ENCODE peak calls at places on chromosomes 5 and 9, in five cellular contexts. One of them, this sample, is unnamed.

GRCh38 chr9:18569941-18570630 is 96.1 kb downstream of the ADAMTSL1 start:
- DNase-seq in transverse colon: no peak
- DNase-seq in tibial nerve: no peak
- DNase-seq in A549: no peak
- DNase-seq in upper lobe of left lung: no peak
- DNase-seq in this sample: no peak

GRCh38 chr5:80761966-80762365 is 107.2 kb upstream of the DHFR start:
- DNase-seq in transverse colon: no peak
- DNase-seq in tibial nerve: no peak
- DNase-seq in A549: no peak
- DNase-seq in upper lobe of left lung: no peak
- DNase-seq in this sample: no peak

GRCh38 chr9:114364123-114364522 is 23.7 kb downstream of the AKNA start:
- DNase-seq in transverse colon: no peak
- DNase-seq in tibial nerve: no peak
- DNase-seq in A549: no peak
- DNase-seq in upper lobe of left lung: no peak
- DNase-seq in this sample: no peak

GRCh38 chr9:112861638-112862555 is 28.8 kb downstream of the SLC46A2 start:
- DNase-seq in transverse colon: peak
- DNase-seq in tibial nerve: no peak
- DNase-seq in A549: no peak
- DNase-seq in upper lobe of left lung: peak
- DNase-seq in this sample: no peak

GRCh38 chr9:122144006-122144405 is 15.6 kb downstream of the NDUFA8 start:
- DNase-seq in transverse colon: no peak
- DNase-seq in tibial nerve: no peak
- DNase-seq in A549: no peak
- DNase-seq in upper lobe of left lung: no peak
- DNase-seq in this sample: no peak

GRCh38 chr9:128523199-128523925 is 18.8 kb downstream of the GLE1 start:
- DNase-seq in transverse colon: no peak
- DNase-seq in tibial nerve: peak
- DNase-seq in A549: no peak
- DNase-seq in upper lobe of left lung: no peak
- DNase-seq in this sample: no peak

GRCh38 chr5:540215-541147 is 16.2 kb upstream of the SLC9A3 start:
- DNase-seq in transverse colon: peak
- DNase-seq in tibial nerve: no peak
- DNase-seq in A549: no peak
- DNase-seq in upper lobe of left lung: no peak
- DNase-seq in this sample: peak

GRCh38 chr5:36741138-36741537 is 134.7 kb downstream of the SLC1A3 start:
- DNase-seq in transverse colon: no peak
- DNase-seq in tibial nerve: no peak
- DNase-seq in A549: no peak
- DNase-seq in upper lobe of left lung: no peak
- DNase-seq in this sample: no peak

GRCh38 chr5:137296213-137296702 is 202.9 kb downstream of the SPOCK1 start:
- DNase-seq in transverse colon: no peak
- DNase-seq in tibial nerve: no peak
- DNase-seq in A549: no peak
- DNase-seq in upper lobe of left lung: no peak
- DNase-seq in this sample: no peak

GRCh38 chr9:122226758-122227575 is 1.8 kb downstream of the LHX6 start:
- DNase-seq in transverse colon: no peak
- DNase-seq in tibial nerve: no peak
- DNase-seq in A549: no peak
- DNase-seq in upper lobe of left lung: no peak
- DNase-seq in this sample: no peak

GRCh38 chr9:128078504-128079434 is 10.7 kb downstream of the SLC25A25 start:
- DNase-seq in transverse colon: peak
- DNase-seq in tibial nerve: no peak
- DNase-seq in A549: peak
- DNase-seq in upper lobe of left lung: peak
- DNase-seq in this sample: no peak

GRCh38 chr5:168654225-168654624 is 75.1 kb upstream of the PANK3 start:
- DNase-seq in transverse colon: no peak
- DNase-seq in tibial nerve: peak
- DNase-seq in A549: no peak
- DNase-seq in upper lobe of left lung: no peak
- DNase-seq in this sample: no peak

GRCh38 chr9:38091310-38092199 is 22.5 kb upstream of the SHB start:
- DNase-seq in transverse colon: no peak
- DNase-seq in tibial nerve: no peak
- DNase-seq in A549: no peak
- DNase-seq in upper lobe of left lung: no peak
- DNase-seq in this sample: no peak

GRCh38 chr9:126500600-126501382 is 112.9 kb upstream of the LMX1B start:
- DNase-seq in transverse colon: peak
- DNase-seq in tibial nerve: peak
- DNase-seq in A549: peak
- DNase-seq in upper lobe of left lung: peak
- DNase-seq in this sample: peak

GRCh38 chr5:130874861-130875419 is 290.1 kb downstream of the HINT1 start:
- DNase-seq in transverse colon: no peak
- DNase-seq in tibial nerve: no peak
- DNase-seq in A549: no peak
- DNase-seq in upper lobe of left lung: no peak
- DNase-seq in this sample: no peak

GRCh38 chr5:159061186-159061796 is 38.4 kb downstream of the EBF1 start:
- DNase-seq in transverse colon: no peak
- DNase-seq in tibial nerve: peak
- DNase-seq in A549: no peak
- DNase-seq in upper lobe of left lung: no peak
- DNase-seq in this sample: peak

GRCh38 chr5:180072556-180072955 is 997 bp upstream of the RNF130 start:
- DNase-seq in transverse colon: no peak
- DNase-seq in tibial nerve: no peak
- DNase-seq in A549: peak
- DNase-seq in upper lobe of left lung: no peak
- DNase-seq in this sample: peak

GRCh38 chr9:95459867-95460626 is 56.7 kb downstream of the PTCH1 start:
- DNase-seq in transverse colon: no peak
- DNase-seq in tibial nerve: no peak
- DNase-seq in A549: no peak
- DNase-seq in upper lobe of left lung: no peak
- DNase-seq in this sample: no peak

GRCh38 chr9:95460627-95461164 is 56.1 kb downstream of the PTCH1 start:
- DNase-seq in transverse colon: no peak
- DNase-seq in tibial nerve: no peak
- DNase-seq in A549: no peak
- DNase-seq in upper lobe of left lung: no peak
- DNase-seq in this sample: peak

GRCh38 chr9:95461448-95462381 is 55.1 kb downstream of the PTCH1 start:
- DNase-seq in transverse colon: no peak
- DNase-seq in tibial nerve: no peak
- DNase-seq in A549: no peak
- DNase-seq in upper lobe of left lung: no peak
- DNase-seq in this sample: no peak

GRCh38 chr9:95463145-95464060 is 53.4 kb downstream of the PTCH1 start:
- DNase-seq in transverse colon: no peak
- DNase-seq in tibial nerve: no peak
- DNase-seq in A549: no peak
- DNase-seq in upper lobe of left lung: no peak
- DNase-seq in this sample: no peak

GRCh38 chr9:95462419-95463121 is 54.2 kb downstream of the PTCH1 start:
- DNase-seq in transverse colon: peak
- DNase-seq in tibial nerve: peak
- DNase-seq in A549: no peak
- DNase-seq in upper lobe of left lung: peak
- DNase-seq in this sample: no peak
- TF ChIP-seq EP300 in transverse colon: no peak
- TF ChIP-seq EP300 in tibial nerve: peak
- TF ChIP-seq EP300 in A549: no peak
- TF ChIP-seq EP300 in upper lobe of left lung: peak
- TF ChIP-seq EP300 in this sample: no peak

DNA sequence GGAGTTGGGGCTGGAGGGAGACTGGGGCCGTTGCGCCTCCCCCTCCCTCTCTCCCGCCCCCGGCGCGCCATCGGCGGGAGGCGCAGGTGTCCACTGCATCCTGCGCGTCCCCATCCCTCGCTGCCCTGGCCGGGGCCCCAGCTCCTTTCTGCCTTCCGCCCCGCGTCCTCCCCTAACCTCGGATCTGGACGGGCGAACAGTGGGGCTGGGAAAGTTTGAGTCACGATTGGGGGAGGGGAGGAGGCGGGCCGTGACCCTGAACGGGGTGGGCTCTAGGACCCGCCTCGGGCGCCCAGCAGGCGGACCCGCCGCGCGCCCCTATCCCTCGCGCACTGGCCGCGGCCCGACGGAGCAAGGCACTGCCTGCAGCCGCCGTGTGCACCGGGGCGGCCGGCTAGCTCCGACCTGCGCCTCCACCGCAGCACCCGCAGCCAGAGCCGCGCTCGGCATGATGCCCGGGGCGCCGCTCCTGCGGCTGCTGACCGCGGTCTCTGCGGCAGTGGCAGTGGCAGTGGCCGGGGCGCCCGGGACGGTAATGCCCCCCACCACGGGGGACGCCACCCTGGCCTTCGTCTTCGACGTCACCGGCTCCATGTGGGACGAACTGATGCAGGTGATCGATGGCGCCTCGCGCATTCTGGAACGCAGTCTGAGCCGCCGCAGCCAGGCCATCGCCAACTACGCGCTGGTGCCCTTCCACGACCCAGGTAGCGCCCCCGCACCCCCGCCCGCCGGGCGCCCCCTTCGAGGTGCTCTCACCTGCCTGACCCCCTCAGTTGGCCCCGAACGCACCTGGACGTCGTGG is at the start of gene HMCN2:
- DNase-seq in transverse colon: no peak
- DNase-seq in tibial nerve: no peak
- DNase-seq in A549: no peak
- DNase-seq in upper lobe of left lung: no peak
- DNase-seq in this sample: peak
- H3K4me3 ChIP-seq in transverse colon: peak
- H3K4me3 ChIP-seq in tibial nerve: no peak
- H3K4me3 ChIP-seq in A549: peak
- H3K4me3 ChIP-seq in upper lobe of left lung: no peak
- H3K4me3 ChIP-seq in this sample: peak

DNA sequence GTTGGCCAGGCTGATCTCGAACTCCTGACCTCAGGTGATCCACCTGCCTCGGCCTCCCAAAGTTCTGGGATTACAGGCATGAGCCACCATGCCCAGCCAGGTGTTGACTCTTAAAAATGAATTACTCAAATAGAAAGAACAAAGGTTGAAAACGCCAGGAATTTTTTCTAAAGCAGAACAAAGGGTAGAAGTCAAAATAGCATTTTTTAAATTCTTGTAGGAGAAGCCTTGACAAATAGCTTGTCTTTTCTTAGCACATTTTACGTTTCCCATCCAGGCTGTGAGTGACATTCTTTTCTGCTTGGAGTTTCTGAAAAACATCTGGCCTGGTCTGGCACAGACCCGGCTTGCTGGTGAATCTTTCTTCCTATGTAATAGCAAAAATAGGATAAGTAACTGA is 169.4 kb upstream of the ZNF462 start:
- DNase-seq in transverse colon: no peak
- DNase-seq in tibial nerve: no peak
- DNase-seq in A549: no peak
- DNase-seq in upper lobe of left lung: no peak
- DNase-seq in this sample: no peak
- TF ChIP-seq EP300 in transverse colon: no peak
- TF ChIP-seq EP300 in tibial nerve: no peak
- TF ChIP-seq EP300 in A549: no peak
- TF ChIP-seq EP300 in upper lobe of left lung: no peak
- TF ChIP-seq EP300 in this sample: no peak

DNA sequence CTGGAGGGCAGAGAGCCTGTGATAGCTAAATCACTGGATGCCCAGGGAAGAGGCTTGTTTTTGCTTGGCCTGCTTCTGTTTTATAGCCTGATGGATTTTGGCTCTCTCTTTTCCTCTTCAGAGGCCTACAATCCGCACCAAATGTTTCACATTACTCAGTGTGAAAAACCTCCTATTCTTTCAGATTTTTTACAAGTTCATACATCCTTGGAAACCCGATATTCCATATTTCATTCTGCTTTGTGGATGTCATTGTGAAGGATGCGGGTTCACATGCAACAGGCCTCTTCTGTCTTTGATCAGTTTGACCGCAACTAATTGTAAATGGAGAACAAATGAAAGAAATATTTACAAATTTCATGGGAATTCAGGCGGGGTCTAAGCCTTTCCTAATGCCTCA is 269.9 kb downstream of the DMRT2 start:
- DNase-seq in transverse colon: no peak
- DNase-seq in tibial nerve: no peak
- DNase-seq in A549: no peak
- DNase-seq in upper lobe of left lung: no peak
- DNase-seq in this sample: no peak
- H3K4me3 ChIP-seq in transverse colon: no peak
- H3K4me3 ChIP-seq in tibial nerve: no peak
- H3K4me3 ChIP-seq in A549: no peak
- H3K4me3 ChIP-seq in upper lobe of left lung: no peak
- H3K4me3 ChIP-seq in this sample: no peak

GRCh38 chr5:140273401-140273877 is 29.5 kb downstream of the PFDN1 start:
- DNase-seq in transverse colon: no peak
- DNase-seq in tibial nerve: no peak
- DNase-seq in A549: no peak
- DNase-seq in upper lobe of left lung: peak
- DNase-seq in this sample: no peak
- TF ChIP-seq EP300 in transverse colon: no peak
- TF ChIP-seq EP300 in tibial nerve: peak
- TF ChIP-seq EP300 in A549: no peak
- TF ChIP-seq EP300 in upper lobe of left lung: peak
- TF ChIP-seq EP300 in this sample: no peak

GRCh38 chr9:137590123-137590468 is 216 bp downstream of the ZMYND19 start:
- DNase-seq in transverse colon: no peak
- DNase-seq in tibial nerve: no peak
- DNase-seq in A549: no peak
- DNase-seq in upper lobe of left lung: no peak
- DNase-seq in this sample: no peak
- H3K4me3 ChIP-seq in transverse colon: peak
- H3K4me3 ChIP-seq in tibial nerve: no peak
- H3K4me3 ChIP-seq in A549: peak
- H3K4me3 ChIP-seq in upper lobe of left lung: peak
- H3K4me3 ChIP-seq in this sample: peak

DNA sequence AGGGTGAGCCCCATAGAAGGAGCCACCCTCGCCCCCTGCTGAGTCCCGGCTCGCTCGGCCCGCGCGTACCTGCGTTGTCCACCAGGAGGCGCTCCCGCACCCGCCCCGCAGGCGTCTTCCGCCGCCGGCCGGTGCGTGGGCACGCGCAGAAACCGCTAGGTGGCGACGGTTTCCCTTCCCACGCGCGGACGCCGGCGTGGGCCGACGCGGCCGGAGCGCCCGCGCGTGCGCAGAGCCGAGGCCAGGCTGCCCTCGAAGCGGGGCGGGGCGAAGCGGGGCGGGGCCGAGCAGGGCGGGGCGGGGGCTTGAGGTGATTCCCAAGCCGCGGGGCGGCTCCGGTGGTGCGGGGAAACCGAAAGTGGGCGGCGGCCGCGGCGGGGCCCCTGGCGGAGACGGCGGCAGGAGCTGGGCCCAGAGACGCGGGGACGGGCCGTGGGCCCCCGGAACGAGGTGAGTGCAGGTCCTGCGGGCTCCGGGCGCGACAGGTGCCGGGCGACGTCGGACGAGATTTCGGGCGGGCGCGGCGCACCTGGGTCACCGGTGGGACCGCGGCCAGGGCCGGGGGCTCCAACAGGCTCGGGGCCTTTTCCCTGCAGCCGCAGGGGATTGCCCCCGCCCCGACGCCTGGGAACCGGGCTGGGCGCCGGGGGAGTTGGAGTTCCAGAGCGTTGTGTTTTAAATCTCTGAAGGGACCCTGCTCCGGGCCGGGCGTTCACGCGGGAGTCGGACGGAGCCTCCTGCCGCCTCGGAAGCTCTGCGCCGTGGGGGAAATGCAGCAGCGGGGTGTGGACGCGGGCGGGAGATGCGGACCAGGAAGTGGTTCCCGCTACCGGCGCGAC is at the start of gene TDRD7:
- DNase-seq in transverse colon: peak
- DNase-seq in tibial nerve: peak
- DNase-seq in A549: peak
- DNase-seq in upper lobe of left lung: peak
- DNase-seq in this sample: peak
- TF ChIP-seq EP300 in transverse colon: peak
- TF ChIP-seq EP300 in tibial nerve: no peak
- TF ChIP-seq EP300 in A549: no peak
- TF ChIP-seq EP300 in upper lobe of left lung: no peak
- TF ChIP-seq EP300 in this sample: no peak